ENCODE peak calls at places on chromosomes 11 and 22, in seven cellular contexts. One of them, this sample, is unnamed.

GRCh38 chr11:63845305-63845704 is 6.4 kb downstream of the MARK2 start:
- DNase-seq in stomach: no peak
- DNase-seq in ovary: no peak
- DNase-seq in sigmoid colon: no peak
- DNase-seq in endothelial cell of umbilical vein: no peak
- DNase-seq in transverse colon: no peak
- DNase-seq in adrenal gland: no peak
- DNase-seq in this sample: no peak

GRCh38 chr22:30424471-30425326 is 869 bp upstream of the MTFP1 start:
- DNase-seq in ovary: peak; percentile 40
- DNase-seq in transverse colon: peak; percentile 23
- DNase-seq in sigmoid colon: no peak
- DNase-seq in stomach: no peak
- DNase-seq in adrenal gland: no peak
- DNase-seq in endothelial cell of umbilical vein: no peak
- DNase-seq in this sample: no peak

GRCh38 chr11:2131371-2132228 is 7.6 kb downstream of the IGF2 start:
- DNase-seq in endothelial cell of umbilical vein: no peak
- DNase-seq in sigmoid colon: no peak
- DNase-seq in adrenal gland: no peak
- DNase-seq in ovary: no peak
- DNase-seq in stomach: no peak
- DNase-seq in transverse colon: no peak
- DNase-seq in this sample: no peak

GRCh38 chr22:38132794-38133193 is 22.3 kb upstream of the BAIAP2L2 start:
- DNase-seq in endothelial cell of umbilical vein: no peak
- DNase-seq in stomach: no peak
- DNase-seq in ovary: peak; percentile 22
- DNase-seq in sigmoid colon: no peak
- DNase-seq in transverse colon: no peak
- DNase-seq in adrenal gland: no peak
- DNase-seq in this sample: no peak

GRCh38 chr11:44308923-44309482 is 936 bp downstream of the ALX4 start:
- DNase-seq in transverse colon: no peak
- DNase-seq in endothelial cell of umbilical vein: no peak
- DNase-seq in sigmoid colon: no peak
- DNase-seq in ovary: no peak
- DNase-seq in adrenal gland: no peak
- DNase-seq in stomach: no peak
- DNase-seq in this sample: no peak

GRCh38 chr22:33896801-33897620 is 23.3 kb downstream of the LARGE1 start:
- DNase-seq in ovary: no peak
- DNase-seq in stomach: no peak
- DNase-seq in transverse colon: no peak
- DNase-seq in adrenal gland: peak; percentile 24
- DNase-seq in sigmoid colon: no peak
- DNase-seq in endothelial cell of umbilical vein: no peak
- DNase-seq in this sample: no peak

GRCh38 chr11:127993788-127994187 is 593.6 kb downstream of the ETS1 start:
- DNase-seq in transverse colon: no peak
- DNase-seq in ovary: no peak
- DNase-seq in sigmoid colon: no peak
- DNase-seq in stomach: no peak
- DNase-seq in adrenal gland: no peak
- DNase-seq in endothelial cell of umbilical vein: no peak
- DNase-seq in this sample: no peak

GRCh38 chr22:31081963-31082605 is 966 bp downstream of the SMTN start:
- DNase-seq in ovary: no peak
- DNase-seq in endothelial cell of umbilical vein: peak; percentile 69
- DNase-seq in adrenal gland: peak; percentile 18
- DNase-seq in stomach: no peak
- DNase-seq in transverse colon: peak; percentile 13
- DNase-seq in sigmoid colon: no peak
- DNase-seq in this sample: no peak

GRCh38 chr11:15800121-15800800 is 556.1 kb downstream of the SOX6 start:
- DNase-seq in stomach: peak; percentile 50
- DNase-seq in ovary: no peak
- DNase-seq in endothelial cell of umbilical vein: no peak
- DNase-seq in transverse colon: peak; percentile 21
- DNase-seq in adrenal gland: peak; percentile 26
- DNase-seq in sigmoid colon: no peak
- DNase-seq in this sample: no peak

GRCh38 chr22:19448076-19448607 is 631 bp upstream of the C22orf39 start:
- DNase-seq in sigmoid colon: peak; percentile 72
- DNase-seq in ovary: no peak
- DNase-seq in stomach: peak; percentile 28
- DNase-seq in adrenal gland: peak; percentile 35
- DNase-seq in transverse colon: peak; percentile 57
- DNase-seq in endothelial cell of umbilical vein: no peak
- DNase-seq in this sample: no peak

GRCh38 chr11:2276999-2277328 is 6.6 kb upstream of the ASCL2 start:
- DNase-seq in transverse colon: no peak
- DNase-seq in ovary: peak; percentile 18
- DNase-seq in sigmoid colon: no peak
- DNase-seq in endothelial cell of umbilical vein: no peak
- DNase-seq in stomach: no peak
- DNase-seq in adrenal gland: no peak
- DNase-seq in this sample: no peak

GRCh38 chr11:26792956-26793355 is 71.1 kb upstream of the SLC5A12 start:
- DNase-seq in transverse colon: no peak
- DNase-seq in sigmoid colon: no peak
- DNase-seq in adrenal gland: no peak
- DNase-seq in endothelial cell of umbilical vein: no peak
- DNase-seq in ovary: no peak
- DNase-seq in stomach: no peak
- DNase-seq in this sample: no peak

GRCh38 chr11:128783513-128783912 is 83.6 kb downstream of the KCNJ1 start:
- DNase-seq in transverse colon: no peak
- DNase-seq in endothelial cell of umbilical vein: no peak
- DNase-seq in sigmoid colon: no peak
- DNase-seq in adrenal gland: no peak
- DNase-seq in ovary: no peak
- DNase-seq in stomach: no peak
- DNase-seq in this sample: no peak

GRCh38 chr11:127627629-127628462 is 627.3 kb upstream of the KIRREL3 start:
- DNase-seq in endothelial cell of umbilical vein: no peak
- DNase-seq in ovary: peak; percentile 7
- DNase-seq in stomach: no peak
- DNase-seq in sigmoid colon: no peak
- DNase-seq in adrenal gland: no peak
- DNase-seq in transverse colon: peak; percentile 79
- DNase-seq in this sample: no peak

GRCh38 chr11:87358461-87358860 is 320.7 kb downstream of the TMEM135 start:
- DNase-seq in endothelial cell of umbilical vein: no peak
- DNase-seq in ovary: no peak
- DNase-seq in adrenal gland: no peak
- DNase-seq in sigmoid colon: no peak
- DNase-seq in transverse colon: peak; percentile 32
- DNase-seq in stomach: no peak
- DNase-seq in this sample: no peak

GRCh38 chr22:44181033-44181911 is 547 bp downstream of the PARVG start:
- DNase-seq in ovary: no peak
- DNase-seq in adrenal gland: no peak
- DNase-seq in sigmoid colon: no peak
- DNase-seq in endothelial cell of umbilical vein: no peak
- DNase-seq in transverse colon: peak; percentile 53
- DNase-seq in stomach: peak; percentile 43
- DNase-seq in this sample: no peak

DNA sequence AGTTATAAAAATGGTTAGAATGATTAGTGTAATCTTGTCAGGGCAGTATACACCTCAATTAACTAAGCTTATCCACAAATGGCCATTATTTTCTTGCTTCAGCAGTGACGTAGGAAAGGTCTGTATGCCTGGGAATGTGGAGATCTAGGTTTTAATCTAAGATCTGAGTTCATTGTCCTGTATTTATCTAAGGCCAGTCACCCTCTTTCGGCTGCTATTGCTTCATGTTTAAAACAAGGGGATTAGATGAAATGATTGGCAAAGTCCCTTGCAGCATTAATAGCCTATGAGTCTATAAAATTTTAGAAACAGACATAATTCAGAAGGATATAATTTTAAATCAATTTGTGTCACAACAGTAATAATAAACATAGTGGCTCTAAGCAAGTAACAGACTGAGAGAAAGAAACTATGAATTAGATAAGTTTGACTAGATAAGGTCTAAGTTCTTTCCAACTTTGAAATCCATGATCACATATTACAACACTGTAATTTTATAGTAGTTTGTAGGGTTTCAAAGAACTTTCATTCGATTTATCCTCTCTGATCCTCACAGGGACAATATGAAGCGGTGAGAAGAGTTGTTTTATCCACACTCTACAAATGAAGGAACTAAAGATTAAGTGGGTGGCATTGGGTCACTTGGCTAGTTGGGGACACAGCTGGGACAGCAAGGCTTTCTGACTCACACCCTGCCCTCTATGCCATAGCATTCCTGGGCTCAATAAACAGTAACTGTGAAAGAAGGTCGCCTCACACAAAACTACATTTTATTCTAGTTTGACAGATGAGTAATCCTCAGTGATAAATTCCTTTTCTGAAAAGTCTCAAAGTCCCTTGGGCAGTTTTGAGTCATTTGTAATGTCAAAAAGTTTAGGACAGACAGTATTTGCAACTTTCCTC is 60.6 kb upstream of the RDX start:
- DNase-seq in transverse colon: no peak
- DNase-seq in endothelial cell of umbilical vein: peak; percentile 56
- DNase-seq in adrenal gland: peak; percentile 69
- DNase-seq in sigmoid colon: no peak
- DNase-seq in ovary: no peak
- DNase-seq in stomach: no peak
- DNase-seq in this sample: peak; percentile 10
- H3K4me3 ChIP-seq in transverse colon: no peak overlapping the region
- H3K4me3 ChIP-seq in endothelial cell of umbilical vein: no peak overlapping the region
- H3K4me3 ChIP-seq in adrenal gland: no peak overlapping the region
- H3K4me3 ChIP-seq in sigmoid colon: no peak overlapping the region
- H3K4me3 ChIP-seq in ovary: no peak overlapping the region
- H3K4me3 ChIP-seq in stomach: no peak overlapping the region
- H3K4me3 ChIP-seq in this sample: no peak overlapping the region

GRCh38 chr22:39349967-39350802 is at the start of gene SYNGR1:
- DNase-seq in transverse colon: no peak
- DNase-seq in sigmoid colon: no peak
- DNase-seq in endothelial cell of umbilical vein: no peak
- DNase-seq in adrenal gland: peak; percentile 45
- DNase-seq in stomach: peak; percentile 26
- DNase-seq in ovary: peak; percentile 63
- DNase-seq in this sample: no peak
- TF ChIP-seq POLR2A in transverse colon: no peak
- TF ChIP-seq POLR2A in sigmoid colon: no peak
- TF ChIP-seq POLR2A in endothelial cell of umbilical vein: no peak
- TF ChIP-seq POLR2A in adrenal gland: no peak
- TF ChIP-seq POLR2A in stomach: no peak
- TF ChIP-seq POLR2A in ovary: peak; percentile 53
- TF ChIP-seq POLR2A in this sample: no peak

GRCh38 chr22:35892192-35892591 is 136.4 kb downstream of the RBFOX2 start:
- DNase-seq in endothelial cell of umbilical vein: peak; percentile 64
- DNase-seq in adrenal gland: no peak
- DNase-seq in sigmoid colon: no peak
- DNase-seq in ovary: no peak
- DNase-seq in stomach: no peak
- DNase-seq in transverse colon: no peak
- DNase-seq in this sample: no peak

GRCh38 chr22:35894937-35895708 is 133.5 kb downstream of the RBFOX2 start:
- DNase-seq in transverse colon: peak; percentile 12
- DNase-seq in stomach: no peak
- DNase-seq in endothelial cell of umbilical vein: no peak
- DNase-seq in adrenal gland: peak; percentile 36
- DNase-seq in ovary: no peak
- DNase-seq in sigmoid colon: peak; percentile 85
- DNase-seq in this sample: no peak

GRCh38 chr22:35893698-35894097 is 134.9 kb downstream of the RBFOX2 start:
- DNase-seq in endothelial cell of umbilical vein: peak; percentile 40
- DNase-seq in sigmoid colon: no peak
- DNase-seq in ovary: no peak
- DNase-seq in adrenal gland: no peak
- DNase-seq in transverse colon: no peak
- DNase-seq in stomach: no peak
- DNase-seq in this sample: no peak

GRCh38 chr22:35896306-35896705 is 132.3 kb downstream of the RBFOX2 start:
- DNase-seq in sigmoid colon: no peak
- DNase-seq in stomach: no peak
- DNase-seq in endothelial cell of umbilical vein: no peak
- DNase-seq in adrenal gland: no peak
- DNase-seq in ovary: no peak
- DNase-seq in transverse colon: no peak
- DNase-seq in this sample: no peak

DNA sequence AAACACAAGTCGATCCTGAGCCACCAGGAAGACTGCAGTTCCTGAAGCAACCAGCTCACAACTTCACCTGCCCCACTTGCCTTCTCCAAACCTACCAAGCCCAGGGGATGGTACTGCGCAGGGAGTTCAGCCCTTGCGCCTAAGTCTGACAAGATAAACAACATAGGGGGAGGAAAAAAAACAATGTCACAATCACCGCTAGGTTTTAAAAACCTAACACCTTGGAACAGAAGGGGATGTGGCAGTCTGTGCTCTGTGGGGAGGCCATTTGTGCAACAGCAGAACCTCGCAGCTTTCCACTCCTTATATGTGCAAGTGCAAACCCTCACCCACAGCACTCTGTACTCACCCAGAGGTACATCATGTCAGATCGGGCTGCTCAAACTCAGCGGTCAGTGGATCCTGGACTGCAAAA is 134.2 kb downstream of the RBFOX2 start:
- DNase-seq in ovary: peak; percentile 39
- DNase-seq in endothelial cell of umbilical vein: no peak
- DNase-seq in transverse colon: peak; percentile 15
- DNase-seq in stomach: no peak
- DNase-seq in adrenal gland: no peak
- DNase-seq in sigmoid colon: peak; percentile 87
- DNase-seq in this sample: no peak
- H3K4me3 ChIP-seq in ovary: peak overlapping the region; percentile 25
- H3K4me3 ChIP-seq in endothelial cell of umbilical vein: no peak overlapping the region
- H3K4me3 ChIP-seq in transverse colon: no peak overlapping the region
- H3K4me3 ChIP-seq in stomach: peak overlapping the region; percentile 34
- H3K4me3 ChIP-seq in adrenal gland: no peak overlapping the region
- H3K4me3 ChIP-seq in sigmoid colon: peak overlapping the region; percentile 43
- H3K4me3 ChIP-seq in this sample: peak overlapping the region; percentile 59

DNA sequence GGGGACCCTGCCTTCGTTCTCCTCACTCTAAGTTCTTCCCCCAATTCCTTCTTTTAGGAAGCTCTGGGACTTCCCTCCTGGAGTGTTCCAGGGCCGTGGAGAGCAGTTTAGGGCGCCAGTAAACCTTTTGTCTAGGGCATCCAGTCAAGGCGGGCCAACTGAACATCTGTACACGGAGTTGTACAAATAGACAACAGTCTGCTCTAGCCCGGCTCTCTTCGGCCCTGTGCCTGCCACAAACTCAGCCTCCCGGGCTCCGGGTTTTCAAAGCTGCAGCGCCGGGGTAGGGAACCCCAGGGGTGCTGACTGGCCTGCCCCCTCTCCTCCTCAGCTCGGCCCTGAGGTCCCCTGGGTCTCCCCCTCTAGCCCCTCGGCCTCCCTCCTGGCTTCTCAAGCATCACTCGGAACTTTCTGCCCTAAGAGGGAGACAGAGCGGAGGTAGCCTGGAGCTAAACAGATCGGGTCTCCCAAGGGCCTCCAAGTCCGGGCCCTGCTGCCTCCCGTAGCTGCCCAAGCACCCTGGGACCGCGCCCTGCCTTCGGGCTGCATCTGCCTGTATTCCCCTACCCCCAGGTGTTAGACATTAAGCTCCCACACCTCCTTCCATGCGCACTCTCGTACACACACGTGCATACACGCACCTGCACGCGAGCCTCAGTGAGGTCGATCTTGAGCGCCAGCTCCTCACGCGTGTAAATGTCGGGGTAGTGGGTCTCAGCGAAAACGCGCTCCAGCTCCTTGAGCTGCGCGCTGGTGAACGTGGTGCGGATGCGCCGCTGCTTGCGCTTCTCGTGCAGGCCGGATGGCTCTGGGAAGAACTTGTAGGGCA is 3.3 kb downstream of the PHOX2A start:
- DNase-seq in ovary: peak; percentile 31
- DNase-seq in adrenal gland: peak; percentile 31
- DNase-seq in endothelial cell of umbilical vein: no peak
- DNase-seq in stomach: no peak
- DNase-seq in sigmoid colon: peak; percentile 65
- DNase-seq in transverse colon: no peak
- DNase-seq in this sample: no peak
- TF ChIP-seq POLR2A in ovary: no peak
- TF ChIP-seq POLR2A in adrenal gland: no peak
- TF ChIP-seq POLR2A in endothelial cell of umbilical vein: no peak
- TF ChIP-seq POLR2A in stomach: no peak
- TF ChIP-seq POLR2A in sigmoid colon: no peak
- TF ChIP-seq POLR2A in transverse colon: no peak
- TF ChIP-seq POLR2A in this sample: no peak

This sample was measured in esophagus muscularis mucosa.